ENCODE peak calls at places on chromosomes 2 and 18, in seven cellular contexts. T is stomach, M is spleen, I is GM23338, U is transverse colon, Z is endothelial cell of umbilical vein, H is upper lobe of left lung. J is an unnamed sample.
A peak's percentile ranks its signal among the peaks of the same experiment; 100 is the strongest.

GRCh38 chr18:10715791-10716190 is 190.0 kb downstream of the NAPG start:
- DNase-seq in H (no peak), M (no peak), Z (no peak), I (no peak), U (no peak), T (no peak), J (no peak)

GRCh38 chr2:48249093-48249492 is 280.9 kb upstream of the STON1 start:
- DNase-seq in I (no peak), T (no peak), H (no peak), Z (no peak), U (no peak), M (no peak), J (no peak)

GRCh38 chr2:220473611-220474010 is 846.2 kb downstream of the SLC4A3 start:
- DNase-seq in Z (no peak), T (no peak), I (no peak), U (no peak), M (no peak), H (no peak), J (no peak)

GRCh38 chr2:6866239-6866745 is 585 bp upstream of the CMPK2 start:
- DNase-seq in H (peak; percentile 64), T (peak; percentile 44), U (peak; percentile 42), Z (peak; percentile 6), I (peak; percentile 50), M (peak; percentile 77), J (no peak)

GRCh38 chr2:112433932-112434730 is 686 bp upstream of the RGPD8 start:
- DNase-seq in I (peak; percentile 44), M (peak; percentile 81), U (no peak), H (no peak), Z (no peak), T (no peak), J (no peak)

GRCh38 chr18:6747646-6748045 is 18.1 kb downstream of the ARHGAP28 start:
- DNase-seq in M (no peak), H (no peak), U (no peak), I (no peak), T (no peak), Z (peak; percentile 93), J (no peak)

GRCh38 chr18:11998182-11998581 is 16.9 kb downstream of the IMPA2 start:
- DNase-seq in U (no peak), Z (no peak), I (no peak), M (peak; percentile 45), H (no peak), T (no peak), J (no peak)

GRCh38 chr2:45004569-45005181 is 4.6 kb downstream of the SIX2 start:
- DNase-seq in U (no peak), I (peak; percentile 74), H (no peak), Z (no peak), T (no peak), M (no peak), J (no peak)

GRCh38 chr18:33440384-33441043 is at the start of gene CCDC178:
- DNase-seq in H (no peak), U (peak; percentile 7), Z (peak; percentile 6), M (peak; percentile 56), I (peak; percentile 83), T (peak; percentile 40), J (no peak)

GRCh38 chr2:201471732-201472395 is 20.3 kb downstream of the STRADB start:
- DNase-seq in T (no peak), Z (no peak), U (no peak), M (no peak), I (no peak), H (no peak), J (no peak)

GRCh38 chr2:70124983-70125480 is 37.8 kb downstream of the PCBP1 start:
- DNase-seq in Z (peak; percentile 59), I (peak; percentile 77), M (peak; percentile 93), U (peak; percentile 68), T (peak; percentile 61), H (peak; percentile 66), J (peak; percentile 59)

GRCh38 chr2:212695426-212695825 is 156.8 kb upstream of the ERBB4 start:
- DNase-seq in H (no peak), T (no peak), M (no peak), U (no peak), I (no peak), Z (no peak), J (no peak)

GRCh38 chr2:204645018-204645775 is 99.9 kb downstream of the PARD3B start:
- DNase-seq in Z (peak; percentile 56), H (no peak), M (no peak), I (no peak), U (no peak), T (no peak), J (no peak)

GRCh38 chr2:204691911-204692510 is 146.7 kb downstream of the PARD3B start:
- DNase-seq in T (peak; percentile 49), M (no peak), U (peak; percentile 39), I (peak; percentile 85), Z (peak; percentile 90), H (peak; percentile 58), J (peak; percentile 55)

GRCh38 chr18:41038071-41038470 is 917.0 kb upstream of the PIK3C3 start:
- DNase-seq in I (no peak), H (no peak), U (no peak), Z (no peak), M (no peak), T (no peak), J (no peak)

GRCh38 chr2:3827673-3828575 is 124.5 kb downstream of the DCDC2C start:
- DNase-seq in T (no peak), I (peak; percentile 51), Z (no peak), H (no peak), M (no peak), U (no peak), J (no peak)

GRCh38 chr18:79914614-79915160 is 36.8 kb downstream of the SLC66A2 start:
- DNase-seq in H (no peak), Z (no peak), M (peak; percentile 70), U (no peak), I (no peak), T (peak; percentile 16), J (peak; percentile 14)

GRCh38 chr18:74250131-74250530 is 41.6 kb downstream of the CYB5A start:
- DNase-seq in T (no peak), U (no peak), Z (no peak), H (no peak), M (no peak), I (no peak), J (no peak)

GRCh38 chr2:69618362-69618761 is 25.2 kb downstream of the AAK1 start:
- DNase-seq in U (no peak), Z (no peak), I (no peak), T (no peak), H (no peak), M (no peak), J (no peak)

GRCh38 chr2:156982615-156983014 is 274.9 kb upstream of the GALNT5 start:
- DNase-seq in I (no peak), Z (no peak), T (no peak), H (no peak), M (no peak), U (no peak), J (no peak)

GRCh38 chr18:48023334-48024008 is 93.0 kb upstream of the SMAD2 start:
- DNase-seq in H (no peak), T (peak; percentile 53), M (no peak), I (peak; percentile 83), U (peak; percentile 37), Z (peak; percentile 45), J (peak; percentile 83)

GRCh38 chr18:59708988-59709387 is 11.8 kb upstream of the CCBE1 start:
- DNase-seq in Z (no peak), M (no peak), H (no peak), T (no peak), U (no peak), I (peak; percentile 61), J (no peak)

GRCh38 chr2:15811367-15811766 is 129.0 kb upstream of the MYCN start:
- DNase-seq in Z (no peak), I (peak; percentile 27), M (no peak), H (no peak), U (no peak), T (no peak), J (no peak)

GRCh38 chr2:219574509-219575311 is 2.6 kb downstream of the INHA start:
- DNase-seq in I (no peak), M (peak; percentile 71), Z (no peak), T (no peak), U (no peak), H (no peak), J (no peak)

GRCh38 chr2:115105966-115106365 is 663.5 kb downstream of the DPP10 start:
- DNase-seq in T (no peak), H (no peak), U (no peak), Z (no peak), M (no peak), I (no peak), J (no peak)

GRCh38 chr2:126990200-126990599 is 91.5 kb downstream of the TEX51 start:
- DNase-seq in H (peak; percentile 49), Z (no peak), I (no peak), M (no peak), T (no peak), U (no peak), J (no peak)

GRCh38 chr2:96907405-96908041 is 37.6 kb upstream of the SEMA4C start:
- DNase-seq in H (peak; percentile 62), U (peak; percentile 63), T (peak; percentile 61), M (no peak), Z (peak; percentile 45), I (peak; percentile 65), J (peak; percentile 79)

DNA sequence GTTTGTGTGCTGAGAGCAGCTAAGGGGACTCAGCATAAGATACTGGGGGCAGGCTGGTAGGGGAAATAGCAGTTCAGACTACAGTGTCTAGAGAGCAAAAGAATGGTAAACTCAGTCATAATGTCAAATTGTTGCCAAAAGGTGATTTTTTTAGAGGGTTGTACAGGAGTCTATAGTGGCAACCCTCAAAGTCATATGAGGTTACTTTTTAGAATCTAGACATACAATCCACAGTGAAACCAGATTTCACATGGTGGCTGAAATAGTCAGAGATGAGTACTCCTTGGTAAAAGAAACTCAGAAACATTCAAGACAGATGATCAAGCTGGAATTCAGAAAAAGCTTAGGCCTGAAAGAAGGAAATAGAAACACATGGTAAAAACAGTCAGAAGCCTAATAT is 1800.5 kb upstream of the CELF4 start:
- DNase-seq in H (no peak), U (no peak), Z (no peak), M (no peak), T (no peak), I (no peak), J (no peak)
- H3K4me1 ChIP-seq in H (no peaks in the 10 kb centered on the region), U (no peaks in the 10 kb centered on the region), Z (no peaks in the 10 kb centered on the region), M (no peaks in the 10 kb centered on the region), T (no peaks in the 10 kb centered on the region), I (peaks cover 8% of the 10 kb centered on the region), J (no peaks in the 10 kb centered on the region)

GRCh38 chr2:41197781-41198180 is 745.9 kb upstream of the SLC8A1 start:
- DNase-seq in Z (peak; percentile 23), M (no peak), T (no peak), U (no peak), I (peak; percentile 17), H (no peak), J (no peak)
- TF ChIP-seq POLR2AphosphoS5 in Z (no peak), M (no peak), T (no peak), U (no peak), I (no peak), H (no peak), J (no peak)

DNA sequence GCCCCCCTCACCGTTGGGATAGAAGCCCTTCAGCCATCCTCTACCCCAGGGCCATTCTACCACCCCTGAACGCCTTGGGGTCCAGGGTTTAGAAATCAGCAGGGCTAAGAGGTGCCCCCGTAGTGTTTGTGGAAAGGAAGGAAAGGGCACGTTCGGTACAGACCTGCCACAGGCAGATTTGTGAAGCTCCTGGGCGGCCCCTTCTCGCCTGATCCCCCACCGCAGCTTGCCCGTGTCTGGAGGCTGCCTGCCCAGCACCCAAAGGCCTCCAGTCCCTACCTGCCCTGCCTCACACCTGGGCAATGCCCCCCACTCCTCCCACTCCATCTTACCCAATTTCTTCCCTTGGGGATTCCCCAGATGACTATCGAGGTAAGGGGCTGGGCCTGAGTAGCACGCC is 21.2 kb downstream of the ATP6V1C2 start:
- DNase-seq in M (peak; percentile 63), T (no peak), I (no peak), U (no peak), H (no peak), Z (no peak), J (no peak)
- H3K27ac ChIP-seq in M (no peak overlapping the region), T (no peak overlapping the region), I (no peak overlapping the region), U (no peak overlapping the region), H (no peak overlapping the region), Z (no peak overlapping the region), J (no peak overlapping the region)

GRCh38 chr2:107588960-107589542 is 237.6 kb upstream of the RGPD4 start:
- DNase-seq in I (no peak), T (no peak), Z (no peak), H (no peak), U (no peak), M (no peak), J (no peak)
- H3K4me1 ChIP-seq in I (peaks cover 3% of the 10 kb centered on the region), T (no peaks in the 10 kb centered on the region), Z (no peaks in the 10 kb centered on the region), H (no peaks in the 10 kb centered on the region), U (no peaks in the 10 kb centered on the region), M (no peaks in the 10 kb centered on the region), J (no peaks in the 10 kb centered on the region)

J was measured in breast epithelium.